ENCODE peak calls at places on chromosome 4, in five cellular contexts. One of them, this sample, is unnamed.

GRCh38 chr4:186221624-186222023 is 5.7 kb upstream of the KLKB1 start:
- DNase-seq in kidney epithelial cell: no peak
- DNase-seq in CD4-positive, CD25-positive, alpha-beta regulatory T cell: no peak
- DNase-seq in effector CD4-positive, alpha-beta T cell: no peak
- DNase-seq in posterior vena cava: no peak
- DNase-seq in this sample: no peak

GRCh38 chr4:152943673-152944072 is 7.5 kb downstream of the FHDC1 start:
- DNase-seq in CD4-positive, CD25-positive, alpha-beta regulatory T cell: no peak
- DNase-seq in posterior vena cava: no peak
- DNase-seq in effector CD4-positive, alpha-beta T cell: no peak
- DNase-seq in kidney epithelial cell: no peak
- DNase-seq in this sample: peak

GRCh38 chr4:98648602-98649001 is 9.8 kb downstream of the TSPAN5 start:
- DNase-seq in effector CD4-positive, alpha-beta T cell: no peak
- DNase-seq in CD4-positive, CD25-positive, alpha-beta regulatory T cell: no peak
- DNase-seq in posterior vena cava: no peak
- DNase-seq in kidney epithelial cell: no peak
- DNase-seq in this sample: no peak

GRCh38 chr4:155952546-155952945 is 1.1 kb downstream of the CTSO start:
- DNase-seq in kidney epithelial cell: no peak
- DNase-seq in posterior vena cava: no peak
- DNase-seq in CD4-positive, CD25-positive, alpha-beta regulatory T cell: no peak
- DNase-seq in effector CD4-positive, alpha-beta T cell: no peak
- DNase-seq in this sample: no peak

GRCh38 chr4:24363751-24364150 is 220.6 kb downstream of the DHX15 start:
- DNase-seq in CD4-positive, CD25-positive, alpha-beta regulatory T cell: no peak
- DNase-seq in kidney epithelial cell: no peak
- DNase-seq in posterior vena cava: no peak
- DNase-seq in effector CD4-positive, alpha-beta T cell: no peak
- DNase-seq in this sample: no peak

GRCh38 chr4:101954975-101955678 is 164.6 kb downstream of the BANK1 start:
- DNase-seq in CD4-positive, CD25-positive, alpha-beta regulatory T cell: no peak
- DNase-seq in kidney epithelial cell: no peak
- DNase-seq in effector CD4-positive, alpha-beta T cell: no peak
- DNase-seq in posterior vena cava: no peak
- DNase-seq in this sample: no peak

GRCh38 chr4:156954598-156954997 is 17.0 kb downstream of the PDGFC start:
- DNase-seq in kidney epithelial cell: no peak
- DNase-seq in CD4-positive, CD25-positive, alpha-beta regulatory T cell: no peak
- DNase-seq in effector CD4-positive, alpha-beta T cell: no peak
- DNase-seq in posterior vena cava: no peak
- DNase-seq in this sample: no peak

GRCh38 chr4:168183717-168184571 is 91.6 kb downstream of the ANXA10 start:
- DNase-seq in CD4-positive, CD25-positive, alpha-beta regulatory T cell: no peak
- DNase-seq in effector CD4-positive, alpha-beta T cell: no peak
- DNase-seq in posterior vena cava: no peak
- DNase-seq in kidney epithelial cell: no peak
- DNase-seq in this sample: no peak

GRCh38 chr4:108683479-108683878 is 33.1 kb downstream of the OSTC start:
- DNase-seq in effector CD4-positive, alpha-beta T cell: no peak
- DNase-seq in CD4-positive, CD25-positive, alpha-beta regulatory T cell: no peak
- DNase-seq in kidney epithelial cell: no peak
- DNase-seq in posterior vena cava: no peak
- DNase-seq in this sample: no peak

GRCh38 chr4:864456-865120 is 38.7 kb upstream of the CPLX1 start:
- DNase-seq in effector CD4-positive, alpha-beta T cell: no peak
- DNase-seq in posterior vena cava: no peak
- DNase-seq in CD4-positive, CD25-positive, alpha-beta regulatory T cell: no peak
- DNase-seq in kidney epithelial cell: no peak
- DNase-seq in this sample: no peak

GRCh38 chr4:76998251-76998901 is 48.8 kb downstream of the SEPTIN11 start:
- DNase-seq in posterior vena cava: no peak
- DNase-seq in effector CD4-positive, alpha-beta T cell: no peak
- DNase-seq in kidney epithelial cell: no peak
- DNase-seq in CD4-positive, CD25-positive, alpha-beta regulatory T cell: no peak
- DNase-seq in this sample: no peak

GRCh38 chr4:65623509-65623908 is 46.8 kb downstream of the EPHA5 start:
- DNase-seq in kidney epithelial cell: peak
- DNase-seq in CD4-positive, CD25-positive, alpha-beta regulatory T cell: no peak
- DNase-seq in posterior vena cava: no peak
- DNase-seq in effector CD4-positive, alpha-beta T cell: no peak
- DNase-seq in this sample: peak

GRCh38 chr4:2334826-2335728 is 73.2 kb upstream of the MXD4 start:
- DNase-seq in effector CD4-positive, alpha-beta T cell: no peak
- DNase-seq in CD4-positive, CD25-positive, alpha-beta regulatory T cell: no peak
- DNase-seq in posterior vena cava: peak
- DNase-seq in kidney epithelial cell: no peak
- DNase-seq in this sample: no peak

GRCh38 chr4:173793937-173794510 is 264.0 kb upstream of the HAND2 start:
- DNase-seq in CD4-positive, CD25-positive, alpha-beta regulatory T cell: no peak
- DNase-seq in kidney epithelial cell: no peak
- DNase-seq in posterior vena cava: no peak
- DNase-seq in effector CD4-positive, alpha-beta T cell: no peak
- DNase-seq in this sample: peak

GRCh38 chr4:143391895-143392294 is 55.2 kb downstream of the GAB1 start:
- DNase-seq in kidney epithelial cell: no peak
- DNase-seq in effector CD4-positive, alpha-beta T cell: no peak
- DNase-seq in posterior vena cava: no peak
- DNase-seq in CD4-positive, CD25-positive, alpha-beta regulatory T cell: no peak
- DNase-seq in this sample: peak

GRCh38 chr4:121749225-121749624 is 15.7 kb downstream of the SMIM43 start:
- DNase-seq in effector CD4-positive, alpha-beta T cell: no peak
- DNase-seq in CD4-positive, CD25-positive, alpha-beta regulatory T cell: no peak
- DNase-seq in kidney epithelial cell: no peak
- DNase-seq in posterior vena cava: no peak
- DNase-seq in this sample: no peak

GRCh38 chr4:148053298-148054003 is 321.6 kb downstream of the ARHGAP10 start:
- DNase-seq in posterior vena cava: no peak
- DNase-seq in effector CD4-positive, alpha-beta T cell: no peak
- DNase-seq in kidney epithelial cell: no peak
- DNase-seq in CD4-positive, CD25-positive, alpha-beta regulatory T cell: no peak
- DNase-seq in this sample: no peak